ENCODE peak calls at places on chromosomes 5 and 9, in four cellular contexts. E, Z, S and I are unnamed samples.

GRCh38 chr5:151345808-151346478 is 1.4 kb downstream of the SLC36A2 start:
- DNase-seq in S (no peak), E (no peak), Z (no peak), I (no peak)

GRCh38 chr9:98575379-98576346 is 133.1 kb downstream of the GABBR2 start:
- DNase-seq in Z (no peak), E (peak), S (no peak), I (no peak)

GRCh38 chr9:21758540-21758939 is 43.9 kb upstream of the MTAP start:
- DNase-seq in E (no peak), Z (no peak), S (no peak), I (no peak)

GRCh38 chr9:7534211-7534935 is 265.2 kb downstream of the DMAC1 start:
- DNase-seq in S (no peak), E (no peak), Z (no peak), I (no peak)

GRCh38 chr5:10301266-10301665 is 6.4 kb downstream of the CMBL start:
- DNase-seq in E (no peak), S (no peak), Z (no peak), I (no peak)

GRCh38 chr9:129809346-129809745 is 6.4 kb downstream of the TOR1B start:
- DNase-seq in S (no peak), Z (no peak), E (no peak), I (no peak)

GRCh38 chr9:93952784-93953491 is 2.2 kb downstream of the BARX1 start:
- DNase-seq in E (no peak), Z (no peak), S (no peak), I (no peak)

GRCh38 chr5:179437341-179438001 is 92.2 kb upstream of the ADAMTS2 start:
- DNase-seq in E (no peak), S (no peak), Z (no peak), I (no peak)

GRCh38 chr9:132647806-132648205 is 22.0 kb downstream of the DDX31 start:
- DNase-seq in Z (no peak), S (no peak), E (no peak), I (no peak)

GRCh38 chr9:38038307-38039089 is 30.5 kb downstream of the SHB start:
- DNase-seq in E (no peak), Z (no peak), S (no peak), I (no peak)

GRCh38 chr9:116641292-116642059 is 45.6 kb upstream of the TRIM32 start:
- DNase-seq in Z (no peak), S (no peak), E (no peak), I (no peak)

GRCh38 chr5:1380011-1380817 is 35.3 kb upstream of the CLPTM1L start:
- DNase-seq in S (peak), Z (no peak), E (peak), I (peak)

GRCh38 chr9:116895956-116896355 is 208.9 kb downstream of the TRIM32 start:
- DNase-seq in S (no peak), E (no peak), Z (no peak), I (no peak)

GRCh38 chr5:432201-432927 is 10.6 kb upstream of the EXOC3 start:
- DNase-seq in E (peak), S (no peak), Z (no peak), I (no peak)

GRCh38 chr5:170886210-170886894 is 24.5 kb downstream of the RANBP17 start:
- DNase-seq in E (no peak), S (no peak), Z (no peak), I (no peak)

GRCh38 chr9:109320338-109320733 is 523 bp downstream of the EPB41L4B start:
- DNase-seq in Z (no peak), S (no peak), E (no peak), I (no peak)

GRCh38 chr5:82106207-82106606 is 134.4 kb downstream of the ATG10 start:
- DNase-seq in E (no peak), Z (peak), S (no peak), I (no peak)

GRCh38 chr9:93049491-93049890 is 9.0 kb upstream of the SUSD3 start:
- DNase-seq in Z (no peak), S (no peak), E (no peak), I (no peak)

GRCh38 chr5:78758169-78758839 is 109.7 kb upstream of the LHFPL2 start:
- DNase-seq in E (no peak), S (no peak), Z (no peak), I (no peak)

GRCh38 chr9:92612292-92612691 is 57.6 kb downstream of the IPPK start:
- DNase-seq in Z (peak), E (no peak), S (no peak), I (no peak)

GRCh38 chr9:95927288-95928004 is 52.0 kb downstream of the ERCC6L2 start:
- DNase-seq in S (no peak), E (no peak), Z (no peak), I (no peak)

GRCh38 chr9:99353408-99353807 is 131.3 kb downstream of the SEC61B start:
- DNase-seq in Z (no peak), S (no peak), E (no peak), I (peak)

GRCh38 chr5:77709993-77710392 is 66.1 kb downstream of the TBCA start:
- DNase-seq in E (no peak), S (no peak), Z (no peak), I (no peak)

GRCh38 chr5:80181618-80182211 is 74.1 kb downstream of the SERINC5 start:
- DNase-seq in S (peak), Z (no peak), E (peak), I (peak)

GRCh38 chr5:145160679-145161078 is 674.5 kb downstream of the PRELID2 start:
- DNase-seq in S (no peak), Z (no peak), E (no peak), I (no peak)